ENCODE peak calls at places on chromosomes 4 and X, in six cellular contexts. L is foreskin fibroblast, B is pancreas, S is coronary artery, M is HL-60, C is HepG2. X is an unnamed sample.

GRCh38 chr4:26197018-26197779 is 123.6 kb upstream of the RBPJ start:
- DNase-seq in L (peak), B (no peak), S (no peak), M (no peak), C (no peak), X (peak)

GRCh38 chr4:107279729-107280128 is 243.6 kb upstream of the DKK2 start:
- DNase-seq in L (peak), B (no peak), S (no peak), M (no peak), C (peak), X (peak)

GRCh38 chr4:36385951-36386561 is 104.6 kb downstream of the DTHD1 start:
- DNase-seq in L (no peak), B (no peak), S (no peak), M (peak), C (no peak), X (no peak)

GRCh38 chrX:109818921-109819320 is 85.9 kb upstream of the ACSL4 start:
- DNase-seq in L (no peak), B (no peak), S (no peak), M (no peak), C (no peak), X (no peak)

GRCh38 chr4:113522433-113522832 is 239.1 kb downstream of the CAMK2D start:
- DNase-seq in L (no peak), B (no peak), S (no peak), M (no peak), C (no peak), X (no peak)

GRCh38 chr4:59945716-59946115 is 1254.4 kb upstream of the ADGRL3 start:
- DNase-seq in L (no peak), B (no peak), S (no peak), M (no peak), C (no peak), X (no peak)

GRCh38 chr4:184896868-184897715 is 71.3 kb upstream of the ACSL1 start:
- DNase-seq in L (no peak), B (peak), S (no peak), M (peak), C (peak), X (no peak)

GRCh38 chr4:182320580-182320979 is 77.4 kb downstream of the TENM3 start:
- DNase-seq in L (no peak), B (no peak), S (no peak), M (no peak), C (no peak), X (no peak)

GRCh38 chrX:68912113-68912980 is 83.5 kb downstream of the EFNB1 start:
- DNase-seq in L (no peak), B (no peak), S (no peak), M (no peak), C (no peak), X (no peak)

DNA sequence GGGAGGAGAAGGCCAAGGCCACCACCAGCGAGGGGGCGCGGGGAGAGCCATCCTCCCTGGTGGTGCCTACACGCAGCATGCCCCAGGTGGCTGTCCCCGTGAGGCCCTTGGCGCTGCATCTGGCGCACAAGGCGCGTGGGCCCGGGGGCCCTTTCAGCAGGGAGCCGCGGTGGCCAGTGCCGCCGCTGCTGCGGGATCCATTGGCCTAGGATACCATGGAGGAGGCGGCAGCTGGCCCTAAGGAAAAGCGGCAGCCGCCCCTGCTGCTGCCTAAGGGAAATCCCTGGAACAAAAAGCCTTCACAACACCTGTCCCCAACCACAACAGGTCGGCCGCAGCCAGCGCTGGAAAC is 1059.6 kb downstream of the TECRL start:
- DNase-seq in L (no peak), B (no peak), S (no peak), M (no peak), C (no peak), X (no peak)
- TF ChIP-seq CTCF in L (no peak), B (no peak), S (no peak), M (no peak), C (no peak), X (no peak)

DNA sequence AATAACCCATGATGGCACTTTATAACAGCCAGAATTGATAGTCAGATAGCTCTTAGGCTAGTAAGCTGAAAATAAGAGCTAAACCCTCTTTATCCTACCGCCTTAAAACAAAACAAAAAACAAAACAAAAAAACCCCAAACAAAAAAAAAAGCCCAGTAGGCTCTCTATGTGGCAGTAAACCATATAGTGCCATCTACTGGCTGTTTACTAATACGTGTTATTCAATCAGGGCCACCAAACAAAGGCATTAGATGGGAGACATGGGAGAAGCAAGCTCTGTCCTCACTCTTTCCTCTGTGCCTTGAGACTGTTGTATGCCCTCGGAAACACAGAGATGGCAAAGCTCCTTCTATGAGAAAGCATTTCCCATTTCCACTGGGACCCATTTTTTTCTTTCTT is 148.8 kb upstream of the MID1 start:
- DNase-seq in L (no peak), B (no peak), S (no peak), M (no peak), C (no peak), X (peak)
- TF ChIP-seq CTCF in L (peak), B (peak), S (no peak), M (no peak), C (no peak), X (peak)

GRCh38 chrX:74325130-74326059 is 21.4 kb downstream of the ZCCHC13 start:
- DNase-seq in L (no peak), B (no peak), S (no peak), M (no peak), C (no peak), X (no peak)
- TF ChIP-seq CTCF in L (no peak), B (no peak), S (no peak), M (no peak), C (peak), X (no peak)

GRCh38 chrX:146615807-146616206 is 193.8 kb upstream of the CXorf51B start:
- DNase-seq in L (no peak), B (no peak), S (no peak), M (no peak), C (no peak), X (no peak)
- TF ChIP-seq CTCF in L (no peak), B (no peak), S (no peak), M (no peak), C (no peak), X (no peak)

GRCh38 chrX:55135171-55135570 is 46.4 kb downstream of the PAGE2 start:
- DNase-seq in L (no peak), B (peak), S (no peak), M (no peak), C (peak), X (peak)
- TF ChIP-seq CTCF in L (peak), B (peak), S (no peak), M (no peak), C (peak), X (peak)

GRCh38 chr4:12041828-12042227 is 613.1 kb upstream of the HS3ST1 start:
- DNase-seq in L (no peak), B (no peak), S (no peak), M (peak), C (no peak), X (no peak)
- TF ChIP-seq CTCF in L (no peak), B (no peak), S (no peak), M (no peak), C (peak), X (peak)

GRCh38 chr4:115780835-115781234 is 667.4 kb upstream of the NDST4 start:
- DNase-seq in L (no peak), B (no peak), S (no peak), M (no peak), C (no peak), X (no peak)

GRCh38 chr4:115781528-115782146 is 668.2 kb upstream of the NDST4 start:
- DNase-seq in L (no peak), B (no peak), S (no peak), M (peak), C (no peak), X (no peak)

DNA sequence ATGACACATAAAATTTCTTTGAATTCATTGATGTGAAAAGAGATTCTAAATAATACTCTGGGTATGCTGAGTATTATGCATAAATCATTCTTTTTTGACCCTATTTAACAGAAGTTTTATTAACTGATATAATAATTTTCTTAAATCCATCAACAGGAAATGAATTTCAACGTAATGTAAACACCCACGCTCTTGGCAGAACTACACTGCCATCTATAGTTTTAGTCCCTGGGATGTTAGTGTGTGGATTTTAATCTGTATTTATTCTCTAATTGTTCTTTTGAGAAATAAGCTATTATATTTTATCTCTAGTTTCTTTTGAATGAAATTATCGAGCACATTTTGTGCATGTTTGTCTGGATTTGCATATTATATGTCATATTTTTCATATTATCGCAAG is 666.8 kb upstream of the NDST4 start:
- DNase-seq in L (no peak), B (no peak), S (no peak), M (no peak), C (no peak), X (no peak)
- TF ChIP-seq CTCF in L (no peak), B (no peak), S (no peak), M (no peak), C (no peak), X (no peak)